ENCODE peak calls at places on chromosomes 5 and 9, in nine cellular contexts. W is IMR-90, F is LoVo, D is T-helper 2 cell, P is dermis microvascular lymphatic vessel endothelial cell, L is HepG2, C is body of pancreas, J is neuronal stem cell, G is substantia nigra. N is an unnamed sample.

GRCh38 chr9:129549684-129550083 is 71.2 kb downstream of the C9orf50 start:
- DNase-seq in W (no peak), F (no peak), D (no peak), P (no peak), L (no peak), C (no peak), J (no peak), G (peak; percentile 86), N (no peak)

GRCh38 chr9:128078504-128079434 is 10.7 kb downstream of the SLC25A25 start:
- DNase-seq in W (peak; percentile 63), F (peak; percentile 90), D (no peak), P (peak; percentile 40), L (no peak), C (peak; percentile 59), J (no peak), G (no peak), N (no peak)

GRCh38 chr5:22852807-22853670 is at the start of gene CDH12:
- DNase-seq in W (no peak), F (no peak), D (no peak), P (no peak), L (no peak), C (peak; percentile 25), J (peak; percentile 50), G (no peak), N (no peak)

GRCh38 chr9:88953401-88954029 is 37.8 kb upstream of the S1PR3 start:
- DNase-seq in W (peak; percentile 73), F (no peak), D (no peak), P (peak; percentile 22), L (peak; percentile 5), C (no peak), J (no peak), G (peak; percentile 52), N (no peak)

GRCh38 chr5:173625686-173626500 is 9.4 kb upstream of the BOD1 start:
- DNase-seq in W (no peak), F (no peak), D (no peak), P (no peak), L (no peak), C (no peak), J (no peak), G (no peak), N (no peak)

GRCh38 chr9:89787595-89787994 is 182.8 kb downstream of the GADD45G start:
- DNase-seq in W (no peak), F (no peak), D (no peak), P (no peak), L (no peak), C (no peak), J (no peak), G (no peak), N (no peak)

GRCh38 chr5:150138551-150139265 is 16.9 kb downstream of the PDGFRB start:
- DNase-seq in W (peak; percentile 96), F (no peak), D (no peak), P (peak; percentile 85), L (peak; percentile 89), C (peak; percentile 21), J (peak; percentile 75), G (peak; percentile 57), N (no peak)

GRCh38 chr9:132150256-132150655 is 11.6 kb upstream of the NTNG2 start:
- DNase-seq in W (no peak), F (no peak), D (no peak), P (no peak), L (no peak), C (no peak), J (no peak), G (no peak), N (no peak)

GRCh38 chr5:163496286-163496685 is 9.1 kb upstream of the MAT2B start:
- DNase-seq in W (peak; percentile 47), F (no peak), D (no peak), P (no peak), L (no peak), C (no peak), J (no peak), G (no peak), N (no peak)

GRCh38 chr5:79173626-79174025 is 62.0 kb downstream of the BHMT start:
- DNase-seq in W (no peak), F (peak; percentile 50), D (no peak), P (no peak), L (peak; percentile 54), C (peak; percentile 60), J (no peak), G (no peak), N (no peak)

N was measured in effector CD4-positive, alpha-beta T cell.